ENCODE peak calls at places on chromosomes 6 and 20, in four cellular contexts. One of them, this sample, is unnamed.

GRCh38 chr20:58447733-58448391 is 58.8 kb downstream of the VAPB start:
- DNase-seq in fibroblast of the aortic adventitia: peak
- DNase-seq in choroid plexus epithelial cell: peak
- DNase-seq in tibial nerve: no peak
- DNase-seq in this sample: no peak

GRCh38 chr6:20112206-20112605 is 100.1 kb downstream of the MBOAT1 start:
- DNase-seq in fibroblast of the aortic adventitia: no peak
- DNase-seq in choroid plexus epithelial cell: no peak
- DNase-seq in tibial nerve: no peak
- DNase-seq in this sample: no peak

GRCh38 chr6:123604067-123604466 is 32.7 kb downstream of the TRDN start:
- DNase-seq in fibroblast of the aortic adventitia: no peak
- DNase-seq in choroid plexus epithelial cell: no peak
- DNase-seq in tibial nerve: no peak
- DNase-seq in this sample: no peak

GRCh38 chr20:54221996-54222890 is 14.4 kb downstream of the PFDN4 start:
- DNase-seq in fibroblast of the aortic adventitia: peak
- DNase-seq in choroid plexus epithelial cell: no peak
- DNase-seq in tibial nerve: no peak
- DNase-seq in this sample: no peak

GRCh38 chr20:23566199-23566932 is 1.9 kb downstream of the CST9L start:
- DNase-seq in fibroblast of the aortic adventitia: no peak
- DNase-seq in choroid plexus epithelial cell: no peak
- DNase-seq in tibial nerve: no peak
- DNase-seq in this sample: no peak

GRCh38 chr20:62716198-62716940 is 7.7 kb downstream of the NTSR1 start:
- DNase-seq in fibroblast of the aortic adventitia: peak
- DNase-seq in choroid plexus epithelial cell: peak
- DNase-seq in tibial nerve: no peak
- DNase-seq in this sample: peak

GRCh38 chr6:40932366-40932765 is 106.7 kb downstream of the UNC5CL start:
- DNase-seq in fibroblast of the aortic adventitia: no peak
- DNase-seq in choroid plexus epithelial cell: no peak
- DNase-seq in tibial nerve: no peak
- DNase-seq in this sample: no peak

GRCh38 chr6:82178084-82178758 is 69.3 kb downstream of the IBTK start:
- DNase-seq in fibroblast of the aortic adventitia: peak
- DNase-seq in choroid plexus epithelial cell: peak
- DNase-seq in tibial nerve: no peak
- DNase-seq in this sample: no peak

GRCh38 chr6:34145161-34146020 is 496 bp downstream of the GRM4 start:
- DNase-seq in fibroblast of the aortic adventitia: peak
- DNase-seq in choroid plexus epithelial cell: peak
- DNase-seq in tibial nerve: no peak
- DNase-seq in this sample: no peak

GRCh38 chr6:156839591-156840001 is 62.4 kb downstream of the ARID1B start:
- DNase-seq in fibroblast of the aortic adventitia: peak
- DNase-seq in choroid plexus epithelial cell: peak
- DNase-seq in tibial nerve: no peak
- DNase-seq in this sample: no peak

GRCh38 chr6:27593861-27594260 is 121.0 kb upstream of the ZNF184 start:
- DNase-seq in fibroblast of the aortic adventitia: no peak
- DNase-seq in choroid plexus epithelial cell: no peak
- DNase-seq in tibial nerve: no peak
- DNase-seq in this sample: no peak

GRCh38 chr6:42387336-42387735 is 64.4 kb downstream of the TRERF1 start:
- DNase-seq in fibroblast of the aortic adventitia: no peak
- DNase-seq in choroid plexus epithelial cell: no peak
- DNase-seq in tibial nerve: no peak
- DNase-seq in this sample: no peak

GRCh38 chr20:64038579-64039292 is 2.8 kb downstream of the C20orf204 start:
- DNase-seq in fibroblast of the aortic adventitia: peak
- DNase-seq in choroid plexus epithelial cell: peak
- DNase-seq in tibial nerve: no peak
- DNase-seq in this sample: peak

GRCh38 chr20:57772349-57772964 is 62.6 kb upstream of the PMEPA1 start:
- DNase-seq in fibroblast of the aortic adventitia: peak
- DNase-seq in choroid plexus epithelial cell: peak
- DNase-seq in tibial nerve: no peak
- DNase-seq in this sample: no peak

GRCh38 chr20:57122481-57123138 is 143.8 kb downstream of the BMP7 start:
- DNase-seq in fibroblast of the aortic adventitia: no peak
- DNase-seq in choroid plexus epithelial cell: no peak
- DNase-seq in tibial nerve: no peak
- DNase-seq in this sample: no peak

GRCh38 chr6:110529355-110529754 is 52.9 kb upstream of the SLC22A16 start:
- DNase-seq in fibroblast of the aortic adventitia: peak
- DNase-seq in choroid plexus epithelial cell: peak
- DNase-seq in tibial nerve: no peak
- DNase-seq in this sample: no peak

GRCh38 chr20:37389241-37389747 is 43.4 kb downstream of the SRC start:
- DNase-seq in fibroblast of the aortic adventitia: no peak
- DNase-seq in choroid plexus epithelial cell: no peak
- DNase-seq in tibial nerve: no peak
- DNase-seq in this sample: no peak

GRCh38 chr20:45269754-45270270 is 15.4 kb upstream of the SLPI start:
- DNase-seq in fibroblast of the aortic adventitia: no peak
- DNase-seq in choroid plexus epithelial cell: no peak
- DNase-seq in tibial nerve: no peak
- DNase-seq in this sample: no peak

GRCh38 chr20:8116067-8116811 is 15.8 kb upstream of the PLCB1 start:
- DNase-seq in fibroblast of the aortic adventitia: peak
- DNase-seq in choroid plexus epithelial cell: peak
- DNase-seq in tibial nerve: no peak
- DNase-seq in this sample: no peak

GRCh38 chr6:21587925-21588811 is 5.4 kb upstream of the SOX4 start:
- DNase-seq in fibroblast of the aortic adventitia: peak
- DNase-seq in choroid plexus epithelial cell: peak
- DNase-seq in tibial nerve: no peak
- DNase-seq in this sample: peak

GRCh38 chr6:2857580-2858337 is 16.1 kb upstream of the SERPINB1 start:
- DNase-seq in fibroblast of the aortic adventitia: peak
- DNase-seq in choroid plexus epithelial cell: peak
- DNase-seq in tibial nerve: no peak
- DNase-seq in this sample: peak

GRCh38 chr6:18142591-18142861 is 12.4 kb downstream of the TPMT start:
- DNase-seq in fibroblast of the aortic adventitia: no peak
- DNase-seq in choroid plexus epithelial cell: no peak
- DNase-seq in tibial nerve: no peak
- DNase-seq in this sample: no peak

GRCh38 chr6:5471637-5472430 is 210.5 kb downstream of the FARS2 start:
- DNase-seq in fibroblast of the aortic adventitia: no peak
- DNase-seq in choroid plexus epithelial cell: no peak
- DNase-seq in tibial nerve: no peak
- DNase-seq in this sample: no peak

GRCh38 chr6:134626131-134626530 is 308.2 kb upstream of the SGK1 start:
- DNase-seq in fibroblast of the aortic adventitia: peak
- DNase-seq in choroid plexus epithelial cell: no peak
- DNase-seq in tibial nerve: no peak
- DNase-seq in this sample: no peak

GRCh38 chr6:40912158-40912946 is 126.7 kb downstream of the UNC5CL start:
- DNase-seq in fibroblast of the aortic adventitia: no peak
- DNase-seq in choroid plexus epithelial cell: peak
- DNase-seq in tibial nerve: no peak
- DNase-seq in this sample: peak

GRCh38 chr6:139965393-139965792 is 590.9 kb upstream of the CITED2 start:
- DNase-seq in fibroblast of the aortic adventitia: peak
- DNase-seq in choroid plexus epithelial cell: peak
- DNase-seq in tibial nerve: no peak
- DNase-seq in this sample: no peak

GRCh38 chr6:31680841-31681671 is at the start of gene LY6G5C:
- DNase-seq in fibroblast of the aortic adventitia: peak
- DNase-seq in choroid plexus epithelial cell: peak
- DNase-seq in tibial nerve: peak
- DNase-seq in this sample: peak

GRCh38 chr6:107646176-107646575 is 156.3 kb downstream of the SOBP start:
- DNase-seq in fibroblast of the aortic adventitia: peak
- DNase-seq in choroid plexus epithelial cell: no peak
- DNase-seq in tibial nerve: peak
- DNase-seq in this sample: no peak

GRCh38 chr20:21435576-21435975 is 38.2 kb upstream of the NKX2-4 start:
- DNase-seq in fibroblast of the aortic adventitia: no peak
- DNase-seq in choroid plexus epithelial cell: peak
- DNase-seq in tibial nerve: no peak
- DNase-seq in this sample: no peak

GRCh38 chr6:139597781-139598368 is 223.4 kb upstream of the CITED2 start:
- DNase-seq in fibroblast of the aortic adventitia: peak
- DNase-seq in choroid plexus epithelial cell: peak
- DNase-seq in tibial nerve: peak
- DNase-seq in this sample: no peak

GRCh38 chr6:32792901-32793400 is 23.9 kb downstream of the HLA-DOB start:
- DNase-seq in fibroblast of the aortic adventitia: no peak
- DNase-seq in choroid plexus epithelial cell: no peak
- DNase-seq in tibial nerve: no peak
- DNase-seq in this sample: no peak

DNA sequence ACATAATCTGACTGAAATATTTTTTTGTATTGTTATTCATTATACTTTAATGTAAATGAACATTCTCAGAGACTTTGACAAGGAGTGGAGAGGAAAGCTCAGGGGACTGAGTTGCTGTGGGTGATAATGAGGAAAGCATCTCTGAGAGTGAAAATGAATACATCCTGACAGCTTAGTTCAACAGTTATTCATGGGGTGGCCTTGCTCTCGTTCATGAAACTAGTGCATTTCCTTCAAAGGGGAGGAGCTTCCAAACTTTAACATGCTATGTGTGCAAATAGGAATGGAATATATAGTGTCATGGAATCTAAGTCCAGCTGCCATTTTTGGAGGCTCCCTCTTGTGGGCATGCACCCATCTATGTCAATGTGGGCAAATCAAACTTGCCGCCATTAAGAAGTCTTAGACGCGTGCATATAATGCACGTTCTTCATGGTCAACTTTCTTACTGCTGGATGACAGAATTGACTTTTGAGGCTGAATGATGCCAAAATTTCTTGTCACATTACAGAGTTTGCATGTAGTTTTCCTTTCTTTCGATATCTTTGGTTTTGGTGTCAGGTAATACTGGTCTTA is 124.3 kb upstream of the TMEM170B start:
- DNase-seq in fibroblast of the aortic adventitia: no peak
- DNase-seq in choroid plexus epithelial cell: no peak
- DNase-seq in tibial nerve: no peak
- DNase-seq in this sample: no peak
- TF ChIP-seq CTCF in fibroblast of the aortic adventitia: no peak
- TF ChIP-seq CTCF in choroid plexus epithelial cell: peak
- TF ChIP-seq CTCF in tibial nerve: no peak
- TF ChIP-seq CTCF in this sample: no peak

DNA sequence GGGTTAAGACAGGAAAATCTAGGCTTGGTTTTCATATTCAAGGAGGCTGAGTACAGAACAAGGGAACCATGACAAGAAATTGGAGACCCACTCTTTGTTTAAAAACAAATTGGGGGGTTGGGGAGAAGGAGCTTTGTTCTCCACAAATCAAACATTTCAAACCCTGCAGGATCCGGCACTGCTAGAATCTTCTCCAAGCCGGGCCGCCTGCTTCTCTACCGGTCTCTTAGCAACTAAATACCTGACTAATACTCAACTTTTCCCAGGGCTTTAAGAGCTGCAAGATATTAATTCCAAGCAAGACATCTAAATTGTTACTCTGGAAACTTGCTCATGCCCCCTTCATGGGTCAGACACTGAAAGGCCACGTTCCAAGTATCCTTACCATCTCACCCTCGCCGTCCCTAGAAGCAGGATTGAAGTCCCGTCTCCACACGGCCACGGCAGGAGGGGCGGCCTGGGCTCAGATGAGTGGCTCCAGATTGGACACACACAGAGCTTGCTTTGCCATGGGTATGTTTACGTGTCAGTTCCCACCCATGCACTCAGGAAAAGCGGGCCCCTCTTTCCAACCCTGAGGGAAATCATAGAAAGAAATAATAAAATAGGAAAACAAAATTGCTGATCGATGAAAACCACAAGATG is 126.4 kb upstream of the CDH4 start:
- DNase-seq in fibroblast of the aortic adventitia: no peak
- DNase-seq in choroid plexus epithelial cell: no peak
- DNase-seq in tibial nerve: no peak
- DNase-seq in this sample: no peak
- TF ChIP-seq CTCF in fibroblast of the aortic adventitia: no peak
- TF ChIP-seq CTCF in choroid plexus epithelial cell: no peak
- TF ChIP-seq CTCF in tibial nerve: no peak
- TF ChIP-seq CTCF in this sample: no peak

GRCh38 chr6:87968435-87969278 is 79.0 kb upstream of the SPACA1 start:
- DNase-seq in fibroblast of the aortic adventitia: peak
- DNase-seq in choroid plexus epithelial cell: peak
- DNase-seq in tibial nerve: no peak
- DNase-seq in this sample: no peak
- TF ChIP-seq CTCF in fibroblast of the aortic adventitia: no peak
- TF ChIP-seq CTCF in choroid plexus epithelial cell: no peak
- TF ChIP-seq CTCF in tibial nerve: no peak
- TF ChIP-seq CTCF in this sample: no peak

GRCh38 chr6:100347901-100348550 is 116.7 kb downstream of the SIM1 start:
- DNase-seq in fibroblast of the aortic adventitia: peak
- DNase-seq in choroid plexus epithelial cell: peak
- DNase-seq in tibial nerve: no peak
- DNase-seq in this sample: no peak

GRCh38 chr6:100344761-100345160 is 120.0 kb downstream of the SIM1 start:
- DNase-seq in fibroblast of the aortic adventitia: peak
- DNase-seq in choroid plexus epithelial cell: no peak
- DNase-seq in tibial nerve: no peak
- DNase-seq in this sample: no peak

GRCh38 chr6:100344321-100344720 is 120.4 kb downstream of the SIM1 start:
- DNase-seq in fibroblast of the aortic adventitia: peak
- DNase-seq in choroid plexus epithelial cell: no peak
- DNase-seq in tibial nerve: no peak
- DNase-seq in this sample: no peak

GRCh38 chr6:100346828-100347227 is 117.9 kb downstream of the SIM1 start:
- DNase-seq in fibroblast of the aortic adventitia: peak
- DNase-seq in choroid plexus epithelial cell: peak
- DNase-seq in tibial nerve: no peak
- DNase-seq in this sample: no peak

DNA sequence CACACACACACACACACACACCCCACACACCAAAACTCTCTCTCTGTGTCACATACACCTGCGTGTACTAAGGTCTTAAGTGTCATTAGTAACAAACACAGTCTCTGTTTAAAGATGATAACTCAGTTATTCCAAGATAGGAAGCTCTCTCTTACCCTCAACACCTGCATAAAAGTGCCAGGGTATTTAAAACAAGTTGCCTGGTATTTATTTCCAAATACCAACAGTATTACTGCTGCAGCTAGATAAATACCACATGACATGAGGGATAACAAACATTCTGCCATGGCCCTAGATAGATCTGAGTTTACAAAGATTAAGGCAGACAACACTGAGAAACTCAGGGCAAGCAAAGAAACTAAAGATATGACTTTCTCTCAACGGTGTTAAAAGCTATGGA is 118.5 kb downstream of the SIM1 start:
- DNase-seq in fibroblast of the aortic adventitia: peak
- DNase-seq in choroid plexus epithelial cell: peak
- DNase-seq in tibial nerve: no peak
- DNase-seq in this sample: no peak
- TF ChIP-seq CTCF in fibroblast of the aortic adventitia: no peak
- TF ChIP-seq CTCF in choroid plexus epithelial cell: no peak
- TF ChIP-seq CTCF in tibial nerve: no peak
- TF ChIP-seq CTCF in this sample: no peak

GRCh38 chr20:34022154-34022842 is 28.6 kb downstream of the RALY start:
- DNase-seq in fibroblast of the aortic adventitia: no peak
- DNase-seq in choroid plexus epithelial cell: peak
- DNase-seq in tibial nerve: no peak
- DNase-seq in this sample: no peak
- TF ChIP-seq CTCF in fibroblast of the aortic adventitia: peak
- TF ChIP-seq CTCF in choroid plexus epithelial cell: peak
- TF ChIP-seq CTCF in tibial nerve: no peak
- TF ChIP-seq CTCF in this sample: no peak

GRCh38 chr20:12287575-12287974 is 369.9 kb downstream of the BTBD3 start:
- DNase-seq in fibroblast of the aortic adventitia: peak
- DNase-seq in choroid plexus epithelial cell: no peak
- DNase-seq in tibial nerve: no peak
- DNase-seq in this sample: no peak
- TF ChIP-seq CTCF in fibroblast of the aortic adventitia: no peak
- TF ChIP-seq CTCF in choroid plexus epithelial cell: no peak
- TF ChIP-seq CTCF in tibial nerve: no peak
- TF ChIP-seq CTCF in this sample: no peak

This sample was measured in natural killer cell.